ENCODE peak calls at places on chromosomes 1 and 21, in six cellular contexts. I is GM12878, D is HepG2, O is GM12891, J is H1, V is K562. X is an unnamed sample.

GRCh38 chr21:44494956-44495355 is 39.6 kb downstream of the LRRC3 start:
- DNase-seq in I (no peak), D (no peak), O (no peak), J (no peak), V (no peak), X (no peak)

GRCh38 chr1:109630081-109630880 is 10.6 kb downstream of the AMPD2 start:
- DNase-seq in I (no peak), D (no peak), O (no peak), J (no peak), V (peak; percentile 76), X (no peak)

GRCh38 chr1:17109897-17110554 is 9.2 kb downstream of the PADI2 start:
- DNase-seq in I (no peak), D (no peak), O (no peak), J (no peak), V (no peak), X (no peak)

GRCh38 chr1:119764220-119764619 is 4.5 kb downstream of the HMGCS2 start:
- DNase-seq in I (no peak), D (no peak), O (no peak), J (no peak), V (no peak), X (no peak)

GRCh38 chr1:58584082-58584895 is 7.2 kb upstream of the TACSTD2 start:
- DNase-seq in I (no peak), D (peak; percentile 64), O (no peak), J (no peak), V (peak; percentile 39), X (no peak)

GRCh38 chr1:247104965-247105364 is 809 bp upstream of the ZNF669 start:
- DNase-seq in I (no peak), D (no peak), O (no peak), J (no peak), V (no peak), X (no peak)

GRCh38 chr1:157819886-157820285 is at the start of gene FCRL1:
- DNase-seq in I (no peak), D (no peak), O (no peak), J (no peak), V (no peak), X (no peak)

GRCh38 chr1:212186427-212187207 is 98.6 kb upstream of the PPP2R5A start:
- DNase-seq in I (peak; percentile 73), D (no peak), O (peak; percentile 59), J (no peak), V (no peak), X (peak; percentile 40)

GRCh38 chr1:20706841-20707240 is 11.0 kb downstream of the KIF17 start:
- DNase-seq in I (no peak), D (no peak), O (no peak), J (no peak), V (no peak), X (no peak)

GRCh38 chr21:44437371-44437695 is 18.0 kb upstream of the LRRC3 start:
- DNase-seq in I (no peak), D (no peak), O (no peak), J (no peak), V (no peak), X (no peak)

GRCh38 chr1:162040657-162041056 is 17.0 kb upstream of the OLFML2B start:
- DNase-seq in I (no peak), D (peak; percentile 12), O (no peak), J (no peak), V (no peak), X (no peak)

GRCh38 chr1:228213917-228214808 is 6.3 kb downstream of the OBSCN start:
- DNase-seq in I (no peak), D (no peak), O (no peak), J (no peak), V (no peak), X (no peak)

GRCh38 chr1:87474098-87474497 is 145.4 kb downstream of the LMO4 start:
- DNase-seq in I (no peak), D (no peak), O (no peak), J (no peak), V (no peak), X (no peak)

GRCh38 chr21:35664683-35665082 is 395.6 kb downstream of the SETD4 start:
- DNase-seq in I (peak; percentile 11), D (peak; percentile 3), O (no peak), J (no peak), V (no peak), X (no peak)

GRCh38 chr1:26170472-26170821 is 739 bp downstream of the ZNF593 start:
- DNase-seq in I (no peak), D (no peak), O (no peak), J (no peak), V (no peak), X (no peak)

GRCh38 chr1:26171084-26172072 is at the start of gene ZNF593OS:
- DNase-seq in I (no peak), D (no peak), O (no peak), J (no peak), V (peak; percentile 62), X (no peak)

GRCh38 chr1:26169201-26169600 is 438 bp upstream of the C1orf232 start:
- DNase-seq in I (no peak), D (no peak), O (no peak), J (no peak), V (peak; percentile 8), X (no peak)

GRCh38 chr1:26168410-26169167 is at the start of gene C1orf232:
- DNase-seq in I (no peak), D (no peak), O (no peak), J (no peak), V (peak; percentile 7), X (no peak)

DNA sequence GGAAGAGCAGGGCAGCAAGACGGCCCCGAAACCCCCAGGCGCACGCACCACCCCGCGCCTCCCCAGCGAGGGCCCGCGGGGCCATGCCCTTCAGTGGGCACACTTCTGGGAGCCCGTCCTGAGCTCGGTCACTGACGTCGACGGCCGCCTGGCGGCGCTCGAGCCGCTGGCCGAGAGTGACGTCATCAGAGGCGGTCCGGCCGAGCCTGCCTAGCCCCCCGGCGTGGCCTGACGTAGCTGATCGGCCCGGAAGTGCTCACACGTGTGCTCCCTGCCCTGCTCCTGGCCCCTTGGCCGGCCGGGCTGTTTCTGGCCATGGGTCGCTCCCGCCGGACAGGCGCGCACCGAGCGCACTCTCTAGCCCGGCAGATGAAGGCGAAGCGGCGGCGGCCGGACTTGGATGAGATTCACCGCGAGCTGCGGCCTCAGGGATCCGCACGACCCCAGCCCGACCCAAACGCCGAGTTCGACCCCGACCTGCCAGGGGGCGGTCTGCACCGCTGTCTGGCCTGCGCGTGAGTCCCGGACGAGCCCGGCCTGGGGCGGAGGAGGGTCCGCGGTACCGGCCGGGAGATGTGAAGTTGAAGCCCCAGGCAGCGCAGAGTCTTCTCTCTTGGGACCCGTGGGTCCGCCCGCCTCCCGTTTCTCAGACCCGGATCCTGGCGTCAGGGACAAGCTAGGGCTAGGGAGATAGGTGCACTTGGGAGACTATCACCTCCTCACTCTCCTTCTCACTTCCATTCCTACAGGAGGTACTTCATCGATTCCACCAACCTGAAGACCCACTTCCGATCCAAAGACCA is at the start of gene ZNF593:
- DNase-seq in I (peak; percentile 61), D (peak; percentile 80), O (peak; percentile 100), J (peak; percentile 78), V (peak; percentile 99), X (peak; percentile 100)
- TF ChIP-seq POLR2A in I (peak; percentile 92), D (peak; percentile 80), O (peak; percentile 76), J (no peak), V (peak; percentile 93), X (peak; percentile 84)

GRCh38 chr1:13780780-13781179 is 80.8 kb downstream of the PRDM2 start:
- DNase-seq in I (no peak), D (no peak), O (no peak), J (no peak), V (no peak), X (no peak)

GRCh38 chr1:13783551-13783950 is 83.6 kb downstream of the PRDM2 start:
- DNase-seq in I (no peak), D (no peak), O (no peak), J (no peak), V (no peak), X (no peak)

GRCh38 chr1:13781228-13781627 is 81.2 kb downstream of the PRDM2 start:
- DNase-seq in I (no peak), D (no peak), O (no peak), J (no peak), V (no peak), X (no peak)

GRCh38 chr1:13781907-13782633 is 82.1 kb downstream of the PRDM2 start:
- DNase-seq in I (no peak), D (no peak), O (no peak), J (no peak), V (no peak), X (no peak)

DNA sequence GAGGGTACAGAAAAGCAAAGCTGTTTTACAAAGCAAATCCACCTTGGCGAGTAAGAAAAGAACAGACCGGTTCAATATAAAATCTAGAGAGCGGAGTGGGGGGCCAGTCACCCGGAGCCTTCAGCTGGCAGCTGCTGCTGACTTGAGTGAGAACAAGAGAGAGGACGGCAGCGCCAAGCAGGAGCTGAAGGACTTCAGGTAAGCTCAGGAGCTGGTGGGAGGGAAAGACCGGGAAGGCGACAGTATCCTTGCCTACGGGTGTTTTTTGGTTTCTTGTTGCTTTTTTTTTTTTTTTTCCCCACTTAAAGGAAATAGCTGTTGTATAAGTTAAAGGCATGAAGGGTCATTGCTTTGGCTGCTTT is 82.6 kb downstream of the PRDM2 start:
- DNase-seq in I (no peak), D (no peak), O (no peak), J (no peak), V (no peak), X (no peak)
- TF ChIP-seq TAF1 in I (no peak), D (no peak), O (no peak), J (no peak), V (no peak), X (no peak)

GRCh38 chr1:6784560-6785317 is 515 bp upstream of the CAMTA1 start:
- DNase-seq in I (peak; percentile 99), D (peak; percentile 100), O (peak; percentile 96), J (peak; percentile 100), V (peak; percentile 99), X (peak; percentile 87)
- TF ChIP-seq POLR2A in I (peak; percentile 85), D (peak; percentile 73), O (peak; percentile 79), J (peak; percentile 94), V (peak; percentile 94), X (peak; percentile 83)

GRCh38 chr1:36542024-36542961 is 59.6 kb upstream of the CSF3R start:
- DNase-seq in I (no peak), D (no peak), O (no peak), J (no peak), V (no peak), X (no peak)
- TF ChIP-seq TAF1 in I (no peak), D (no peak), O (no peak), J (no peak), V (no peak), X (no peak)

DNA sequence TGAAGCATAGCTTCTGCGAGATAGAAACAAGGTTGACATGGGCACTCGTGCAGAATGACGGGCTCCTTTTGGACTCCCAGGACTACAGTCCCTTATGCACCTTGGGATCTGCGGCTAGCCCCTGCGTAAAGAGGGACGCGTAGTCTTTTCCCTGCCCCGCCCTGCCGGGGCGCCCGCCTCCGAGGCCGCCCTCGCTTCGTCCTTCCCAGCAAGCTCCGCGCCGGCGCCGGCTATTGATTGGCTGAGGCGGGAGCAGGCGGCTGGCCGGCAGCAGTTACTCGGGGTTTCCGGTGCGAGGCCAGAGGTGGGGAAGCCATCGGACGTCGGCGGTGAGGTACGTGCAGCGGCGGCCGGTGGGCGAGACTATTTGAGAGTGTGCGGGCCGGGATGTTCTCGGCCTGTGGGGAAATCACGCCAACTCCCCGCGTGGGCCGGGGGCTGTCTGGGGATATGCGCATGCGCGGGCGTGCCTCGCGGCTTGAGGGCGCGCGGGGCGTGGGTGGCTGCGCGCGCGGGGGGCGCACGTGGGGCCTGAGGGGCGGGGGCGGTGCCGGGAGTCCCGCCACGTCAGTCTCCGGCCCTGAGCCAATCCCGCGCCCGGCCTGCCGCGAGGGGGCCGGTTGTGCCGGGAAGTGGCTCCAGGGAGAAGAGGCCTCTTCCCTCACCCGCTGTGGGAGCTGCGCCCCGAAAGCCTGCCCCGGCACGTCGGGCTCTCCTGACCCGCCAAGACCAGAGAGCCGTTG is at the start of gene TXLNA:
- DNase-seq in I (peak; percentile 60), D (peak; percentile 86), O (peak; percentile 96), J (peak; percentile 77), V (peak; percentile 99), X (peak; percentile 95)
- TF ChIP-seq POLR2A in I (peak; percentile 99), D (peak; percentile 74), O (peak; percentile 86), J (peak; percentile 58), V (peak; percentile 96), X (peak; percentile 96)

GRCh38 chr1:214957330-214958137 is 125.0 kb upstream of the KCNK2 start:
- DNase-seq in I (no peak), D (no peak), O (no peak), J (no peak), V (no peak), X (no peak)
- TF ChIP-seq TAF1 in I (no peak), D (no peak), O (no peak), J (no peak), V (no peak), X (no peak)

X was measured in GM12892.